ENCODE peak calls at places on chromosome 7, in six cellular contexts. O is Peyer's patch, W is upper lobe of right lung, K is substantia nigra, E is upper lobe of left lung, C is testis. Q is an unnamed sample.

GRCh38 chr7:148590533-148590932 is at the start of gene C7orf33:
- DNase-seq in O (no peak), E (no peak), W (no peak), C (no peak), K (no peak), Q (no peak)

GRCh38 chr7:23334482-23335056 is 35.4 kb downstream of the MALSU1 start:
- DNase-seq in O (no peak), E (peak), K (no peak), C (no peak), W (no peak), Q (no peak)

GRCh38 chr7:115827305-115828045 is 203.1 kb downstream of the TFEC start:
- DNase-seq in K (no peak), E (no peak), W (no peak), O (no peak), C (no peak), Q (no peak)

GRCh38 chr7:150849204-150849775 is 3.0 kb upstream of the AOC1 start:
- DNase-seq in C (no peak), K (no peak), O (no peak), E (no peak), W (no peak), Q (no peak)

GRCh38 chr7:64313740-64314491 is at the start of gene ZNF736:
- DNase-seq in O (peak), C (peak), W (peak), K (peak), E (peak), Q (peak)

GRCh38 chr7:44964384-44964830 is 14.4 kb downstream of the MYO1G start:
- DNase-seq in K (no peak), W (no peak), E (no peak), O (no peak), C (no peak), Q (no peak)

GRCh38 chr7:79227035-79227434 is 226.4 kb downstream of the MAGI2 start:
- DNase-seq in C (no peak), W (no peak), O (no peak), K (no peak), E (no peak), Q (no peak)

GRCh38 chr7:1727812-1728570 is 57.9 kb downstream of the ELFN1 start:
- DNase-seq in E (no peak), O (no peak), K (no peak), C (no peak), W (no peak), Q (no peak)

GRCh38 chr7:151313857-151314256 is 27.8 kb upstream of the NUB1 start:
- DNase-seq in W (no peak), E (no peak), K (no peak), O (no peak), C (peak), Q (peak)

GRCh38 chr7:107309296-107309695 is 140.5 kb downstream of the HBP1 start:
- DNase-seq in E (no peak), W (no peak), O (no peak), K (no peak), C (no peak), Q (no peak)

GRCh38 chr7:41268874-41269273 is 434.0 kb downstream of the INHBA start:
- DNase-seq in W (no peak), O (no peak), K (no peak), C (no peak), E (no peak), Q (no peak)

GRCh38 chr7:135390829-135391228 is 119.1 kb downstream of the CNOT4 start:
- DNase-seq in C (no peak), O (no peak), K (no peak), E (no peak), W (no peak), Q (no peak)

GRCh38 chr7:12207046-12207445 is 4.0 kb upstream of the TMEM106B start:
- DNase-seq in K (no peak), E (no peak), O (no peak), W (no peak), C (peak), Q (no peak)

GRCh38 chr7:114901771-114902170 is 20.1 kb upstream of the MDFIC start:
- DNase-seq in C (no peak), E (no peak), O (no peak), W (no peak), K (no peak), Q (no peak)

GRCh38 chr7:126698446-126698845 is 554.3 kb downstream of the GRM8 start:
- DNase-seq in E (no peak), K (no peak), W (no peak), C (no peak), O (no peak), Q (no peak)

GRCh38 chr7:76397409-76398183 is 11.9 kb downstream of the SSC4D start:
- DNase-seq in C (peak), E (peak), K (peak), O (peak), W (peak), Q (peak)

DNA sequence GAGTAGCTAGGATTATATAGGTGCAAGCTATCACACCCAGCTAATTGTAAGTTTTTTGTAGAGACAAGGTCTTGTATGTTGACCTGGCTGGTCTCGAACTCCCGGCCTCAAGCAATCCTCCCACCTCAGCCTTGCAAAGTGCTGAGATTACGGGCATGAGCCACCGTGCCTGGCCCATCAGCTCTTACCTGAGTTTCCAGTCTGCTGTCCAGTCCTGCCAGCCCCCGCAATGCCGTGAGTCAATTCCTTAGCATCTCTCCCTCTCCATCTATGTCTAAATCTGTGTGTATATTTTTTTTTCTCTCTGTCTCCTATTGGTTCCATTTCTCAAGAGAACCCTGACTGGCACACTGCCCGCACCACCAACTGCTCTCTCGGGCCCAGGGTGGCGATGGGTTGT is 127.6 kb downstream of the ACTR3B start:
- DNase-seq in E (peak), C (no peak), W (peak), K (no peak), O (no peak), Q (no peak)
- H3K27ac ChIP-seq in E (no peak), C (no peak), W (no peak), K (no peak), O (no peak), Q (no peak)

GRCh38 chr7:10707519-10707918 is 266.2 kb upstream of the PHF14 start:
- DNase-seq in C (no peak), E (no peak), K (no peak), W (no peak), O (no peak), Q (no peak)

GRCh38 chr7:10706875-10707493 is 266.7 kb upstream of the PHF14 start:
- DNase-seq in O (no peak), K (no peak), E (no peak), C (no peak), W (no peak), Q (no peak)

GRCh38 chr7:10704653-10705052 is 269.0 kb upstream of the PHF14 start:
- DNase-seq in E (no peak), K (no peak), O (no peak), C (no peak), W (no peak), Q (no peak)

GRCh38 chr7:10703981-10704380 is 269.7 kb upstream of the PHF14 start:
- DNase-seq in C (no peak), E (no peak), O (no peak), K (no peak), W (no peak), Q (no peak)

GRCh38 chr7:10703059-10703458 is 270.6 kb upstream of the PHF14 start:
- DNase-seq in W (no peak), E (no peak), K (no peak), O (no peak), C (no peak), Q (no peak)
- H3K27ac ChIP-seq in W (no peak), E (no peak), K (no peak), O (no peak), C (no peak), Q (no peak)

GRCh38 chr7:139091677-139091996 is 17.9 kb downstream of the ZC3HAV1 start:
- DNase-seq in W (no peak), E (no peak), O (no peak), C (no peak), K (no peak), Q (no peak)

GRCh38 chr7:139094596-139094995 is 14.9 kb downstream of the ZC3HAV1 start:
- DNase-seq in O (peak), W (no peak), E (no peak), C (peak), K (no peak), Q (no peak)

GRCh38 chr7:139094030-139094429 is 15.5 kb downstream of the ZC3HAV1 start:
- DNase-seq in K (no peak), O (no peak), C (no peak), E (no peak), W (no peak), Q (no peak)

GRCh38 chr7:139095194-139095659 is 14.3 kb downstream of the ZC3HAV1 start:
- DNase-seq in E (peak), C (peak), O (peak), K (no peak), W (no peak), Q (no peak)

DNA sequence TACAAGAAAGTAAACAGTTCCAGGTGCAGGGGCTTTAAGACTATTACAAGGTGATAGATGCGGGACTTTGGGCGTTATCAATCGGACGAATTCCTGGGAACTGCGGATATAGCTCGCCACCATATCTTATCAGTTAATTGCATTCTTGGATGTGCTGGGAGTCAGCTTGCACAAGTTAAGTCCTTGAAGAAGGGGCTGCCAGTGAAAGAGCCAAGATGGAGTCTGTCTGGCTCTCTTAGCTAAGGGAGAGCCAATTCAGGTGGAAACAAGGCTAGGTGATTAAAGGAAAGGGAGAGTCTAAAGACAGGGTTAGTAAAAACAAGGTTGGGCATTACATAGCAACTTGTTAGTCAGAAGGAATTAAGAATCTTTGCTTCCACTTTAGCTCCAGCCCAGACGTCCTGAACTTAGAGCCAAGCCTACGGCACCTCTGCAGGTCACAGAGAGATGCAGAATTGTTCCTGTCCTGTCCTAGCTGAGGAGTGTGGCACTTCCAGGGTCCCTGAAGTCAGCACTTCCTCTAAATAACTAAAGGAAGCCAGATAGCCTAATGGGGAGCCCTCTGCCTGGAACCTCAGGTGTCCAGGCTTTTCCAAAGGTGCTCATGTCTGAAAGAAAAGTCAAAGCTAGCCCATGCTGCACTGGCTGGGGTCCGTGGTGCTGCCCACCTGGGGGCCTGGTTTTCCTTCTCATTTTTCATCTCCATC is 17.3 kb downstream of the ZC3HAV1 start:
- DNase-seq in W (no peak), K (no peak), E (no peak), C (no peak), O (no peak), Q (no peak)
- H3K27ac ChIP-seq in W (peak), K (no peak), E (peak), C (peak), O (peak), Q (no peak)

GRCh38 chr7:88305044-88305443 is 1.6 kb downstream of the STEAP4 start:
- DNase-seq in K (no peak), O (no peak), C (no peak), E (no peak), W (no peak), Q (no peak)
- H3K27ac ChIP-seq in K (no peak), O (no peak), C (peak), E (no peak), W (peak), Q (no peak)